ENCODE peak calls at places on chromosome 14, in nine cellular contexts. E, O, A, C, D, M, G, N and P are unnamed samples.

GRCh38 chr14:23727566-23728335 is 91.6 kb downstream of the DHRS2 start:
- DNase-seq in C (no peak), A (no peak), O (no peak), E (no peak), M (peak), N (peak), G (peak), D (no peak), P (no peak)

GRCh38 chr14:105448706-105449111 is 25.9 kb upstream of the CRIP2 start:
- DNase-seq in O (no peak), E (no peak), M (peak), N (peak), G (peak), A (peak), C (peak), D (peak), P (peak)

GRCh38 chr14:93906341-93907329 is 20.5 kb upstream of the FAM181A start:
- DNase-seq in A (peak), C (peak), G (peak), E (no peak), M (peak), N (peak), O (no peak), D (peak), P (no peak)

GRCh38 chr14:50288146-50288545 is 23.9 kb downstream of the L2HGDH start:
- DNase-seq in O (no peak), D (no peak), A (no peak), M (no peak), E (no peak), G (no peak), C (no peak), N (no peak), P (no peak)

GRCh38 chr14:89155491-89155890 is 261.5 kb downstream of the FOXN3 start:
- DNase-seq in N (no peak), M (no peak), G (no peak), C (no peak), A (no peak), O (no peak), E (no peak), D (no peak), P (no peak)

GRCh38 chr14:65332141-65332871 is 80.2 kb upstream of the FUT8 start:
- DNase-seq in N (no peak), E (no peak), C (no peak), D (no peak), A (no peak), G (no peak), O (no peak), M (no peak), P (no peak)

GRCh38 chr14:62289471-62289870 is 527.3 kb downstream of the SNAPC1 start:
- DNase-seq in C (no peak), D (no peak), M (no peak), N (no peak), A (no peak), O (no peak), G (no peak), E (no peak), P (no peak)

GRCh38 chr14:42140831-42141279 is 534.2 kb downstream of the LRFN5 start:
- DNase-seq in M (no peak), C (no peak), G (peak), D (no peak), O (no peak), N (no peak), A (no peak), E (no peak), P (no peak)

GRCh38 chr14:22837750-22838538 is 1.6 kb downstream of the MMP14 start:
- DNase-seq in N (no peak), C (peak), M (no peak), O (no peak), G (no peak), D (no peak), E (peak), A (peak), P (no peak)

GRCh38 chr14:92728781-92729364 is 19.6 kb downstream of the LGMN start:
- DNase-seq in O (no peak), M (no peak), N (no peak), C (no peak), D (peak), G (no peak), A (no peak), E (no peak), P (peak)

GRCh38 chr14:66008631-66009030 is 477.5 kb upstream of the CCDC196 start:
- DNase-seq in A (no peak), D (no peak), C (no peak), E (no peak), O (no peak), N (no peak), M (no peak), G (no peak), P (no peak)

GRCh38 chr14:37593496-37594237 is 1.4 kb downstream of the FOXA1 start:
- DNase-seq in A (no peak), E (no peak), G (no peak), O (no peak), N (no peak), M (no peak), C (no peak), D (no peak), P (no peak)

GRCh38 chr14:76996563-76997146 is 31.9 kb downstream of the IRF2BPL start:
- DNase-seq in C (no peak), D (no peak), E (no peak), G (no peak), M (no peak), O (no peak), N (no peak), A (no peak), P (no peak)

GRCh38 chr14:33767721-33768457 is 183.0 kb downstream of the EGLN3 start:
- DNase-seq in E (no peak), G (no peak), C (no peak), O (no peak), M (no peak), N (no peak), A (no peak), D (no peak), P (no peak)

GRCh38 chr14:33768458-33768830 is 182.4 kb downstream of the EGLN3 start:
- DNase-seq in O (no peak), N (no peak), G (no peak), D (no peak), M (no peak), C (no peak), A (no peak), E (no peak), P (no peak)

GRCh38 chr14:33762462-33762861 is 188.4 kb downstream of the EGLN3 start:
- DNase-seq in G (no peak), M (no peak), O (no peak), N (no peak), C (no peak), E (no peak), D (no peak), A (no peak), P (no peak)

GRCh38 chr14:33765251-33765650 is 185.6 kb downstream of the EGLN3 start:
- DNase-seq in D (no peak), G (no peak), M (no peak), N (no peak), E (peak), A (no peak), O (no peak), C (no peak), P (no peak)
- TF ChIP-seq CTCF in D (no peak), G (no peak), M (no peak), N (no peak), E (no peak), A (no peak), O (no peak), C (no peak), P (no peak)

GRCh38 chr14:26276757-26277156 is 321.1 kb downstream of the NOVA1 start:
- DNase-seq in C (no peak), D (no peak), G (no peak), A (no peak), E (no peak), M (no peak), O (no peak), N (no peak), P (no peak)
- TF ChIP-seq EP300 in C (no peak), D (no peak), G (no peak), A (no peak), E (no peak), M (no peak), O (no peak), N (no peak), P (no peak)

GRCh38 chr14:101083564-101084435 is 180.3 kb upstream of the RTL1 start:
- DNase-seq in G (no peak), A (peak), M (no peak), E (no peak), O (no peak), N (peak), D (peak), C (no peak), P (no peak)
- TF ChIP-seq CTCF in G (no peak), A (no peak), M (peak), E (no peak), O (no peak), N (peak), D (no peak), C (no peak), P (no peak)

GRCh38 chr14:75015496-75015895 is 12.8 kb downstream of the EIF2B2 start:
- DNase-seq in E (no peak), M (no peak), D (no peak), C (no peak), A (no peak), N (no peak), O (no peak), G (no peak), P (peak)

GRCh38 chr14:75010472-75010871 is 7.8 kb downstream of the EIF2B2 start:
- DNase-seq in O (no peak), M (no peak), D (no peak), E (no peak), N (no peak), G (no peak), C (no peak), A (no peak), P (no peak)

GRCh38 chr14:75009176-75009575 is 6.5 kb downstream of the EIF2B2 start:
- DNase-seq in C (no peak), A (no peak), N (no peak), O (no peak), M (no peak), G (no peak), D (no peak), E (no peak), P (no peak)

GRCh38 chr14:75013290-75013689 is 10.6 kb downstream of the EIF2B2 start:
- DNase-seq in G (no peak), M (no peak), D (no peak), A (no peak), E (peak), C (no peak), O (no peak), N (no peak), P (no peak)

DNA sequence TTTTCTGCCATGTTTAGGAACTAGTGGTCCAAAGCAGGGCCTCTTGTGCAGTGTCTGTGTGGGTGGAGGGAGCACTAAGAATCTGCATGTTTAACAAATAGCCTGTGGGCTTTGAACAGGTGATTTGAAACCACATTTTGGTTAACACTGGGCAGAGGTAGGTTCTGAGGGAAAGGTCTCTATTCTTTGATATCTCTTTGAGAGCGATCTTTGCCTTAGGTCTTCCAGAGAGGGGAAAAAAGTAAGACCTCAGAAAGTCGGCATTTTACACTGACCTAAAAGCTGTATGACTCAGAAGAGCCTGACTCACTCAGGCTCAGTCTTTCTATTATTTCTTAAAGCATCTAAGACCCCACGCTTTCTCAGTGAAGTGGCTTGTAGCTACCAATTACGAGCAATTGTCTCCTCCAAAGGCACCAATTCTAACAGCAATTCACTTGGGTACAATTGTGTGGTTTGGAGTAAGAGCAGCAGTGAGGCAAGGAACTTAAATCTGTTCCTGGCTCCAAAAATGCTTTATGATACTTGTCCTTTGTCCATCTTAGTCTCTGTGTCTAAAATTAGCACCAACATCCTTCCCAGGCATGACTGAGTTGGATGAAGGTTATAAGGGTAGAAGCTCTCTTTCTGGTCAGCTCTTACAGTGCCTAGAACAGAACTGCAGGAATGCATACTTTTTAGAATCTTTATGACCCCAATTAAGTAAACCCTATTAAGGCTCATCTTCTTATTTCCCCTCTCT is 8.8 kb downstream of the EIF2B2 start:
- DNase-seq in M (no peak), E (no peak), C (no peak), A (no peak), O (no peak), N (no peak), G (no peak), D (no peak), P (no peak)
- TF ChIP-seq EP300 in M (no peak), E (no peak), C (peak), A (no peak), O (no peak), N (no peak), G (no peak), D (no peak), P (no peak)

GRCh38 chr14:99199854-99200653 is 71.9 kb downstream of the BCL11B start:
- DNase-seq in D (no peak), E (no peak), A (no peak), M (no peak), O (no peak), N (no peak), C (no peak), G (no peak), P (no peak)
- TF ChIP-seq CTCF in D (no peak), E (no peak), A (no peak), M (peak), O (no peak), N (no peak), C (no peak), G (peak), P (no peak)

GRCh38 chr14:85604021-85604420 is 74.1 kb downstream of the FLRT2 start:
- DNase-seq in O (no peak), G (no peak), E (no peak), A (no peak), C (no peak), M (no peak), N (no peak), D (no peak), P (no peak)
- TF ChIP-seq EP300 in O (no peak), G (no peak), E (no peak), A (no peak), C (no peak), M (no peak), N (no peak), D (no peak), P (no peak)

GRCh38 chr14:100238419-100239199 is at the start of gene YY1:
- DNase-seq in D (peak), A (peak), C (peak), G (peak), O (peak), N (peak), E (peak), M (peak), P (peak)

GRCh38 chr14:100239200-100239839 is 376 bp downstream of the YY1 start:
- DNase-seq in A (peak), E (peak), D (no peak), C (no peak), G (no peak), N (no peak), O (no peak), M (peak), P (no peak)

GRCh38 chr14:100240725-100241032 is 1.7 kb downstream of the YY1 start:
- DNase-seq in D (no peak), G (no peak), M (no peak), C (no peak), O (no peak), E (no peak), A (no peak), N (no peak), P (no peak)

GRCh38 chr14:100241279-100241678 is 2.3 kb downstream of the YY1 start:
- DNase-seq in O (no peak), D (no peak), G (no peak), C (no peak), N (no peak), A (no peak), E (no peak), M (no peak), P (no peak)

GRCh38 chr14:100239840-100240724 is 1.1 kb downstream of the YY1 start:
- DNase-seq in M (peak), C (peak), O (no peak), D (peak), N (peak), A (peak), E (peak), G (peak), P (peak)
- TF ChIP-seq CTCF in M (peak), C (peak), O (peak), D (no peak), N (peak), A (peak), E (peak), G (peak), P (peak)